ENCODE peak calls at places on chromosomes 12 and 14, in four cellular contexts. D, I, T and F are unnamed samples.

GRCh38 chr12:77116277-77116676 is 50.9 kb upstream of the E2F7 start:
- DNase-seq in I (peak; percentile 14), T (peak; percentile 53), D (no peak), F (no peak)

GRCh38 chr14:86604546-86604945 is 1074.6 kb downstream of the FLRT2 start:
- DNase-seq in D (no peak), I (peak; percentile 2), T (no peak), F (no peak)

GRCh38 chr12:2858334-2858733 is 1.5 kb upstream of the TEX52 start:
- DNase-seq in T (no peak), D (no peak), I (no peak), F (no peak)

GRCh38 chr14:91396959-91397815 is 20.4 kb downstream of the CCDC88C start:
- DNase-seq in T (peak; percentile 17), I (no peak), D (no peak), F (peak; percentile 73)

GRCh38 chr12:85803923-85804322 is 32.3 kb downstream of the RASSF9 start:
- DNase-seq in I (no peak), T (no peak), D (no peak), F (no peak)

GRCh38 chr14:90184571-90185266 is 71.6 kb upstream of the PSMC1 start:
- DNase-seq in T (no peak), I (no peak), D (no peak), F (no peak)

GRCh38 chr12:110555509-110556406 is 27.4 kb downstream of the PPTC7 start:
- DNase-seq in T (no peak), I (peak; percentile 86), D (no peak), F (no peak)

GRCh38 chr14:99554184-99554583 is 49.8 kb downstream of the CCDC85C start:
- DNase-seq in T (no peak), I (no peak), D (no peak), F (no peak)

GRCh38 chr14:36293824-36294223 is 26.6 kb downstream of the MBIP start:
- DNase-seq in T (no peak), I (peak; percentile 84), D (no peak), F (no peak)

GRCh38 chr12:46386877-46387629 is 14.5 kb upstream of the SLC38A2 start:
- DNase-seq in I (peak; percentile 77), T (no peak), D (no peak), F (peak; percentile 56)

GRCh38 chr12:101915856-101916255 is 38.5 kb downstream of the DRAM1 start:
- DNase-seq in D (no peak), T (no peak), I (no peak), F (no peak)

GRCh38 chr12:24595652-24596235 is 353.2 kb downstream of the BCAT1 start:
- DNase-seq in I (no peak), D (no peak), T (no peak), F (no peak)

GRCh38 chr12:24069532-24070395 is 120.3 kb upstream of the SOX5 start:
- DNase-seq in D (no peak), I (no peak), T (no peak), F (no peak)

GRCh38 chr12:2719405-2719804 is 75.4 kb upstream of the FKBP4 start:
- DNase-seq in D (no peak), I (no peak), T (no peak), F (no peak)

GRCh38 chr14:36455241-36455627 is 64.8 kb downstream of the NKX2-1 start:
- DNase-seq in D (no peak), T (no peak), I (no peak), F (no peak)

GRCh38 chr12:122880668-122881067 is 15.3 kb downstream of the VPS37B start:
- DNase-seq in D (no peak), I (peak; percentile 54), T (no peak), F (no peak)

GRCh38 chr14:106372870-106373657 is 846.7 kb downstream of the TMEM121 start:
- DNase-seq in I (no peak), T (no peak), D (peak; percentile 79), F (peak; percentile 86)

GRCh38 chr12:27521066-27521465 is 2.9 kb upstream of the PPFIBP1 start:
- DNase-seq in D (peak; percentile 54), T (peak; percentile 46), I (peak; percentile 82), F (no peak)

GRCh38 chr12:57232156-57232756 is 2.7 kb downstream of the SHMT2 start:
- DNase-seq in D (no peak), T (no peak), I (no peak), F (no peak)

GRCh38 chr12:116019415-116019814 is 258.1 kb downstream of the MED13L start:
- DNase-seq in I (no peak), D (no peak), T (no peak), F (no peak)

GRCh38 chr12:114320101-114320500 is 85.8 kb downstream of the TBX5 start:
- DNase-seq in D (no peak), T (no peak), I (no peak), F (no peak)

GRCh38 chr12:9334026-9334692 is 126.0 kb upstream of the PZP start:
- DNase-seq in I (peak; percentile 44), T (no peak), D (no peak), F (no peak)

GRCh38 chr14:28653521-28653920 is 113.1 kb upstream of the FOXG1 start:
- DNase-seq in I (no peak), T (no peak), D (no peak), F (no peak)

GRCh38 chr12:130335517-130336392 is 1.9 kb upstream of the PIWIL1 start:
- DNase-seq in I (peak; percentile 53), D (peak; percentile 47), T (peak; percentile 46), F (no peak)

GRCh38 chr14:72457641-72458040 is 436.3 kb downstream of the DPF3 start:
- DNase-seq in T (no peak), D (no peak), I (peak; percentile 76), F (no peak)

GRCh38 chr12:7460375-7461259 is 16.7 kb upstream of the CD163L1 start:
- DNase-seq in I (peak; percentile 44), T (peak; percentile 73), D (peak; percentile 58), F (no peak)

GRCh38 chr12:228846-229200 is 14.9 kb upstream of the SLC6A12 start:
- DNase-seq in D (no peak), I (no peak), T (no peak), F (no peak)

GRCh38 chr12:132178314-132178713 is 34.1 kb downstream of the NOC4L start:
- DNase-seq in T (no peak), I (no peak), D (no peak), F (no peak)

GRCh38 chr12:7023096-7023495 is 4.8 kb upstream of the LPCAT3 start:
- DNase-seq in I (no peak), D (no peak), T (no peak), F (no peak)

GRCh38 chr12:13537623-13538022 is 341.1 kb downstream of the EMP1 start:
- DNase-seq in T (no peak), I (no peak), D (no peak), F (peak; percentile 15)

GRCh38 chr14:37048666-37049071 is 123.7 kb downstream of the SLC25A21 start:
- DNase-seq in I (no peak), T (peak; percentile 33), D (no peak), F (no peak)

GRCh38 chr12:42450248-42450647 is 124.3 kb downstream of the PPHLN1 start:
- DNase-seq in T (peak; percentile 51), D (no peak), I (peak; percentile 13), F (no peak)

GRCh38 chr12:16165506-16165905 is 112.0 kb downstream of the SLC15A5 start:
- DNase-seq in D (peak; percentile 11), I (peak; percentile 48), T (peak; percentile 33), F (no peak)

GRCh38 chr14:100387450-100387849 is 64.3 kb downstream of the SLC25A47 start:
- DNase-seq in T (no peak), D (no peak), I (no peak), F (no peak)

GRCh38 chr14:93546642-93547041 is 115.9 kb downstream of the UNC79 start:
- DNase-seq in I (no peak), D (no peak), T (no peak), F (no peak)
- TF ChIP-seq CTCF in I (no peak), D (no peak), T (no peak), F (no peak)

GRCh38 chr14:101819251-101819990 is 57.9 kb downstream of the PPP2R5C start:
- DNase-seq in I (no peak), D (no peak), T (no peak), F (no peak)

GRCh38 chr14:101823081-101823480 is 61.6 kb downstream of the PPP2R5C start:
- DNase-seq in T (no peak), D (no peak), I (no peak), F (no peak)

GRCh38 chr14:101821528-101821927 is 60.0 kb downstream of the PPP2R5C start:
- DNase-seq in T (no peak), I (no peak), D (no peak), F (no peak)

GRCh38 chr14:101817511-101818001 is 56.0 kb downstream of the PPP2R5C start:
- DNase-seq in D (no peak), T (no peak), I (no peak), F (no peak)

GRCh38 chr14:101820283-101820798 is 58.8 kb downstream of the PPP2R5C start:
- DNase-seq in D (no peak), I (no peak), T (no peak), F (no peak)
- H3K4me3 ChIP-seq in D (no peak overlapping the region), I (no peak overlapping the region), T (no peak overlapping the region), F (peak overlapping the region; percentile 34)

DNA sequence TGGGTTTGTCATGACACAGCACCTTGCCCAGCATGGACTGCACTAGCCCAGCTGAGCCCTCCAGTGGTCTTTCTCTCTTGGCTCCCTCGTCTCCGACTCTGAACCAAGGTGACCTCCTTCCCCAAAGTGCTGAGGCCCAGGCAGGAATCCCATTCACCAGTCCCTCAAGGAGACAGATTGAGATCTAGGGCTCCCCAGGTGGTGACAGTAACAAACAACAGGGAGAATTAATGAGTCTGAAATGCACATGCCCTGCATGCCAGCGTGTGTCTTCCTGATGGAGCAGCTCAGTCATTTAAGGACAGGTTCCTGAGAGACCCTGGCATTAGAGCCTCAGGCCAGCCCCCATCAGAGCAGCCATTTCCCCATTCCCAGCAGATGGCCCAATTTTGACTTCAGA is 51.4 kb upstream of the OAS1 start:
- DNase-seq in I (no peak), D (peak; percentile 47), T (no peak), F (no peak)
- TF ChIP-seq CTCF in I (peak; percentile 11), D (peak; percentile 42), T (peak; percentile 2), F (peak; percentile 13)

GRCh38 chr14:102568115-102568614 is 24.3 kb upstream of the RCOR1 start:
- DNase-seq in D (no peak), I (no peak), T (no peak), F (no peak)
- H3K4me3 ChIP-seq in D (no peak overlapping the region), I (no peak overlapping the region), T (no peak overlapping the region), F (no peak overlapping the region)